ENCODE peak calls at places on chromosomes 1 and 21, in four cellular contexts. One of them, this sample, is unnamed. For H3K27me3 and H3K4me1, the result is how much of the 10 kb centered on the place peaks cover.

GRCh38 chr1:84300501-84300900 is 1.0 kb upstream of the SAMD13 start:
- DNase-seq in mesendoderm: no peak
- DNase-seq in body of pancreas: no peak
- DNase-seq in left ventricle myocardium inferior: no peak
- DNase-seq in this sample: no peak

GRCh38 chr1:67724928-67725560 is 40.0 kb downstream of the GADD45A start:
- DNase-seq in left ventricle myocardium inferior: peak
- DNase-seq in body of pancreas: peak
- DNase-seq in mesendoderm: no peak
- DNase-seq in this sample: no peak

GRCh38 chr1:103561612-103562395 is 9.6 kb upstream of the AMY2B start:
- DNase-seq in body of pancreas: no peak
- DNase-seq in mesendoderm: no peak
- DNase-seq in left ventricle myocardium inferior: no peak
- DNase-seq in this sample: no peak

GRCh38 chr1:226384717-226385116 is 23.2 kb downstream of the PARP1 start:
- DNase-seq in left ventricle myocardium inferior: no peak
- DNase-seq in body of pancreas: no peak
- DNase-seq in mesendoderm: no peak
- DNase-seq in this sample: no peak

GRCh38 chr1:180253585-180254495 is 23.8 kb downstream of the LHX4 start:
- DNase-seq in left ventricle myocardium inferior: no peak
- DNase-seq in mesendoderm: no peak
- DNase-seq in body of pancreas: peak
- DNase-seq in this sample: no peak

GRCh38 chr1:207941664-207942063 is 30.7 kb upstream of the CD34 start:
- DNase-seq in mesendoderm: no peak
- DNase-seq in left ventricle myocardium inferior: peak
- DNase-seq in body of pancreas: peak
- DNase-seq in this sample: peak

GRCh38 chr1:101027194-101027772 is 1.7 kb upstream of the DPH5 start:
- DNase-seq in mesendoderm: peak
- DNase-seq in body of pancreas: no peak
- DNase-seq in left ventricle myocardium inferior: no peak
- DNase-seq in this sample: no peak

GRCh38 chr1:15734901-15735300 is 1.2 kb upstream of the SLC25A34 start:
- DNase-seq in body of pancreas: no peak
- DNase-seq in left ventricle myocardium inferior: no peak
- DNase-seq in mesendoderm: no peak
- DNase-seq in this sample: no peak

GRCh38 chr1:184823080-184823479 is 68.4 kb upstream of the EDEM3 start:
- DNase-seq in mesendoderm: no peak
- DNase-seq in body of pancreas: no peak
- DNase-seq in left ventricle myocardium inferior: no peak
- DNase-seq in this sample: no peak

GRCh38 chr1:170967042-170967910 is 31.9 kb downstream of the MROH9 start:
- DNase-seq in left ventricle myocardium inferior: no peak
- DNase-seq in body of pancreas: peak
- DNase-seq in mesendoderm: peak
- DNase-seq in this sample: no peak

GRCh38 chr1:235329139-235329808 is 904 bp downstream of the GGPS1 start:
- DNase-seq in body of pancreas: peak
- DNase-seq in left ventricle myocardium inferior: no peak
- DNase-seq in mesendoderm: peak
- DNase-seq in this sample: no peak

GRCh38 chr1:200062143-200062542 is 34.6 kb downstream of the NR5A2 start:
- DNase-seq in mesendoderm: no peak
- DNase-seq in body of pancreas: no peak
- DNase-seq in left ventricle myocardium inferior: no peak
- DNase-seq in this sample: no peak

GRCh38 chr21:37811711-37812110 is 104.5 kb downstream of the KCNJ6 start:
- DNase-seq in body of pancreas: no peak
- DNase-seq in mesendoderm: no peak
- DNase-seq in left ventricle myocardium inferior: no peak
- DNase-seq in this sample: no peak

GRCh38 chr1:210372931-210373627 is 44.4 kb downstream of the HHAT start:
- DNase-seq in mesendoderm: no peak
- DNase-seq in left ventricle myocardium inferior: no peak
- DNase-seq in body of pancreas: no peak
- DNase-seq in this sample: no peak

GRCh38 chr1:239112536-239112935 is 273.8 kb upstream of the CHRM3 start:
- DNase-seq in mesendoderm: no peak
- DNase-seq in body of pancreas: no peak
- DNase-seq in left ventricle myocardium inferior: no peak
- DNase-seq in this sample: no peak

GRCh38 chr1:8846263-8846662 is 28.8 kb upstream of the RERE start:
- DNase-seq in left ventricle myocardium inferior: no peak
- DNase-seq in mesendoderm: no peak
- DNase-seq in body of pancreas: no peak
- DNase-seq in this sample: no peak

GRCh38 chr1:77825356-77825709 is 45.9 kb downstream of the MIGA1 start:
- DNase-seq in left ventricle myocardium inferior: no peak
- DNase-seq in mesendoderm: peak
- DNase-seq in body of pancreas: peak
- DNase-seq in this sample: no peak

GRCh38 chr1:213438339-213438738 is 387.3 kb downstream of the RPS6KC1 start:
- DNase-seq in body of pancreas: no peak
- DNase-seq in mesendoderm: no peak
- DNase-seq in left ventricle myocardium inferior: no peak
- DNase-seq in this sample: no peak

GRCh38 chr1:48552420-48552819 is 80.4 kb upstream of the SPATA6 start:
- DNase-seq in mesendoderm: peak
- DNase-seq in left ventricle myocardium inferior: no peak
- DNase-seq in body of pancreas: no peak
- DNase-seq in this sample: no peak

GRCh38 chr1:208058212-208059155 is 147.6 kb upstream of the CD34 start:
- DNase-seq in body of pancreas: no peak
- DNase-seq in mesendoderm: no peak
- DNase-seq in left ventricle myocardium inferior: no peak
- DNase-seq in this sample: no peak

GRCh38 chr1:211609120-211610024 is 30.4 kb upstream of the SLC30A1 start:
- DNase-seq in mesendoderm: no peak
- DNase-seq in left ventricle myocardium inferior: no peak
- DNase-seq in body of pancreas: no peak
- DNase-seq in this sample: no peak

GRCh38 chr1:44609412-44609767 is 64.9 kb downstream of the TMEM53 start:
- DNase-seq in left ventricle myocardium inferior: peak
- DNase-seq in body of pancreas: peak
- DNase-seq in mesendoderm: peak
- DNase-seq in this sample: peak

GRCh38 chr1:116682641-116683221 is 15.2 kb upstream of the IGSF3 start:
- DNase-seq in mesendoderm: no peak
- DNase-seq in left ventricle myocardium inferior: no peak
- DNase-seq in body of pancreas: no peak
- DNase-seq in this sample: no peak

GRCh38 chr1:168636642-168637111 is 60.3 kb downstream of the XCL1 start:
- DNase-seq in body of pancreas: peak
- DNase-seq in left ventricle myocardium inferior: no peak
- DNase-seq in mesendoderm: peak
- DNase-seq in this sample: peak

GRCh38 chr21:33544451-33544850 is 1.6 kb downstream of the SON start:
- DNase-seq in body of pancreas: no peak
- DNase-seq in mesendoderm: no peak
- DNase-seq in left ventricle myocardium inferior: no peak
- DNase-seq in this sample: no peak

GRCh38 chr1:45499415-45499769 is 481 bp downstream of the CCDC163 start:
- DNase-seq in mesendoderm: peak
- DNase-seq in left ventricle myocardium inferior: no peak
- DNase-seq in body of pancreas: no peak
- DNase-seq in this sample: no peak

GRCh38 chr1:69913967-69914366 is 291.4 kb downstream of the LRRC40 start:
- DNase-seq in mesendoderm: no peak
- DNase-seq in body of pancreas: peak
- DNase-seq in left ventricle myocardium inferior: no peak
- DNase-seq in this sample: no peak

GRCh38 chr1:160373696-160374095 is 6.8 kb downstream of the NHLH1 start:
- DNase-seq in body of pancreas: no peak
- DNase-seq in mesendoderm: no peak
- DNase-seq in left ventricle myocardium inferior: no peak
- DNase-seq in this sample: no peak

GRCh38 chr1:183239793-183240625 is 53.9 kb downstream of the LAMC2 start:
- DNase-seq in mesendoderm: no peak
- DNase-seq in left ventricle myocardium inferior: peak
- DNase-seq in body of pancreas: no peak
- DNase-seq in this sample: no peak

DNA sequence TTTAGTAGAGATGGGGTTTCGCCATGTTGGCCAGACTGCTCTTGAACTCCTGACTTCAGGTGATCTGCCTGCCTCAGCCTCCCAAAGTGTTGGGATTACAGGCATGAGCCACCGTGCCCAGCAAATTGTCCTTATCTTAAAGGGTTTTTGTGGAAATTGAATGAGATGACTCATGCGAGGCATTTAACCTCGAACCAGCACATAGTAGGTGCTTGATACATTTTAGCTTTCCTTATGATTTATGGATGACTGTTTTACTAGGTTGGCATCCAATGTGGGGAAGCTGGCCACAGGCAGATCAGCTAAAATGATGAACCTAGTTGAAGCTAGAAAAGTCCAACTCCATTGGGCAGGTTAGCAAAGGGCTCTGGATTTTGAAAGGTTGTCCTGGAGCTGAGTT is 1.4 kb upstream of the COL9A2 start:
- DNase-seq in mesendoderm: no peak
- DNase-seq in left ventricle myocardium inferior: no peak
- DNase-seq in body of pancreas: no peak
- DNase-seq in this sample: no peak
- H3K27me3 ChIP-seq in mesendoderm: under half
- H3K27me3 ChIP-seq in left ventricle myocardium inferior: half or more
- H3K27me3 ChIP-seq in body of pancreas: under half
- H3K27me3 ChIP-seq in this sample: under half

DNA sequence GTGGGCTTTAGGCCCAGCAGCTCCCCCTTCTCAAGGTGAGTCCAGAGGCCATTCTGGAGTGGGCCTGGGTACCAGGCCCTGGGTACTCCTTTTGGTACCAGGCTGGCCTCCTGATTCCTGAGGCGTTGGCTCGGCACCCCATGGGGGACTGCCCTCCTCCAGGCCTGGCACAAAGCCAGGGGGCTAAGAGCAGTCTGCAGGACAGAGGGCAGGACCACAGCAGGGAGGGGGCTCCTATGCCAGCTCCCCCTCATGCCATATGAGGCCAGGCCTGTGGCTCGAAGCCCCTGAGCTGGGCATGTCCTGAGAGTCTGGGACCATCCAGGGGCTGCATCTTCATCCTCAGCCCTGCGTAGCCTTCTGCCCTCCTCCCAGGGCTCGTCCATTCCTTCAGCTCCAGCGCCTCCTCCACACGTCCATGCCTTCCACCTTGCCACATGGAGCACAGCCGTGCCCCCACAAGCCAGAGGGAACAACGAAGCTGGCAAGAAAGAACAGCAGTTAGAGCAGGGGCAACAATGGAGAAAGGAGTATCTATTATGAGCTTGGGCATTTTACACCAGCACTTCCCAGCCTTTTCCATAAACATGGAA is 3.2 kb downstream of the PHLDA3 start:
- DNase-seq in body of pancreas: no peak
- DNase-seq in mesendoderm: no peak
- DNase-seq in left ventricle myocardium inferior: no peak
- DNase-seq in this sample: no peak
- H3K27ac ChIP-seq in body of pancreas: no peak
- H3K27ac ChIP-seq in mesendoderm: no peak
- H3K27ac ChIP-seq in left ventricle myocardium inferior: peak
- H3K27ac ChIP-seq in this sample: peak

DNA sequence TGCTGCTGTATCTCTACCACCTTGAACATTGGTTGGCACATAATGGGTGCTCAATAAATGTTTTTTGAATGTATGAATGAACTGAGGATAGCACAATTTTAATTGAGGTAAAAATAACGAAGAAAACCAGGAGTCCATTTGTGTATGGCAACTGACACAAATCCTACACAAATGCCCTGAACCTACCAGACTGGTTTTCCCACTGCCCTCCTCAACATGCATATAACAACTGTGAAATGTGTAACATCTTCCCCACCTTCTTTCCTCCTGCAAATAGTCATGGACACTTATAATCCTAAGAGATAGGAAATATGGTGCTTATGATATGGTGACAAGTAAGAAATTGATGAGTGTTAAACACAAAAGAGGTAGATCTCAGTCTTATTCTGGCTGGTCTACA is 9.9 kb upstream of the LMO4 start:
- DNase-seq in mesendoderm: no peak
- DNase-seq in body of pancreas: no peak
- DNase-seq in left ventricle myocardium inferior: no peak
- DNase-seq in this sample: no peak
- H3K4me1 ChIP-seq in mesendoderm: under half
- H3K4me1 ChIP-seq in body of pancreas: under half
- H3K4me1 ChIP-seq in left ventricle myocardium inferior: under half
- H3K4me1 ChIP-seq in this sample: under half

GRCh38 chr1:1123581-1124507 is 8.0 kb upstream of the C1orf159 start:
- DNase-seq in mesendoderm: no peak
- DNase-seq in left ventricle myocardium inferior: no peak
- DNase-seq in body of pancreas: no peak
- DNase-seq in this sample: no peak

GRCh38 chr1:1122078-1122811 is 6.4 kb upstream of the C1orf159 start:
- DNase-seq in body of pancreas: peak
- DNase-seq in mesendoderm: peak
- DNase-seq in left ventricle myocardium inferior: peak
- DNase-seq in this sample: peak

GRCh38 chr1:1124508-1124785 is 8.6 kb upstream of the C1orf159 start:
- DNase-seq in left ventricle myocardium inferior: no peak
- DNase-seq in mesendoderm: no peak
- DNase-seq in body of pancreas: no peak
- DNase-seq in this sample: no peak

GRCh38 chr1:1121611-1122077 is 5.8 kb upstream of the C1orf159 start:
- DNase-seq in left ventricle myocardium inferior: no peak
- DNase-seq in body of pancreas: no peak
- DNase-seq in mesendoderm: no peak
- DNase-seq in this sample: no peak

DNA sequence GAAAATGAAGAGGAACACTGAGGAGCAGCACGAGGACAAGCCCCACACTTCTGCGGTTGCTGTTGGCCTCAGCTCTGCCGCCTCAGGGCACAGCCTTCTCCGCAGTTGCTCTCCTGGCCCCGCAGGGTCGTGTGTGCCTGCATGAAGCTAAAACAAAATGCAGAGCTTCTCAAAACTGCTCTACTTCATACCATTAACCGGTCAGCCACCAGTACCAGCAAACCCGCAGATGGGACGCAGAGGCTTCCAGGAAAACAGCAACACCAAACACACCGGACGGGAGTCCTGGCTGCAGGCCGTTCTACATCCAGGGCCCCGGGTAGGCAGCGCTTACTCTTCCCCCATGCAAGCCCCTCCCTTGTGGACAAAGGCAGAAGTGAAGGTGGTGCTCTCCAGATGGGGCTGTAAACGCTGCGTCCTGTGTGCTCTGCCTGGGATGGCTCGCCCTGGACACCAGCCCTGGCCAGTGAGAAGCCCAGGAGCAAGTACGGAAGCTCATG is 7.1 kb upstream of the C1orf159 start:
- DNase-seq in body of pancreas: no peak
- DNase-seq in left ventricle myocardium inferior: no peak
- DNase-seq in mesendoderm: peak
- DNase-seq in this sample: no peak
- H3K27me3 ChIP-seq in body of pancreas: under half
- H3K27me3 ChIP-seq in left ventricle myocardium inferior: under half
- H3K27me3 ChIP-seq in mesendoderm: under half
- H3K27me3 ChIP-seq in this sample: under half